ENCODE peak calls at places on chromosome 2, in seven cellular contexts. O is GM10248, F is SHP77, D is germinal center, E is Karpas-422, B is MM.1S, M is prostate gland. U is an unnamed sample.

GRCh38 chr2:20615466-20616241 is 35.2 kb downstream of the HS1BP3 start:
- DNase-seq in M (no peak), D (no peak), F (no peak), O (no peak), B (no peak), E (no peak), U (no peak)

GRCh38 chr2:220783651-220784050 is 788.5 kb downstream of the EPHA4 start:
- DNase-seq in F (peak; percentile 80), D (no peak), E (no peak), O (no peak), M (no peak), B (no peak), U (no peak)

GRCh38 chr2:217857624-217858506 is 144.9 kb downstream of the TNS1 start:
- DNase-seq in M (no peak), D (no peak), E (no peak), F (no peak), O (no peak), B (no peak), U (no peak)

GRCh38 chr2:191020742-191021381 is 6.9 kb upstream of the STAT1 start:
- DNase-seq in F (no peak), O (peak; percentile 25), B (peak; percentile 27), D (no peak), M (peak; percentile 11), E (peak; percentile 53), U (peak; percentile 27)

GRCh38 chr2:172878260-172878659 is 142.6 kb downstream of the RAPGEF4 start:
- DNase-seq in O (no peak), E (no peak), B (no peak), M (no peak), F (no peak), D (no peak), U (no peak)

GRCh38 chr2:215465246-215465645 is 29.4 kb upstream of the FN1 start:
- DNase-seq in F (no peak), D (no peak), E (no peak), M (no peak), B (no peak), O (no peak), U (no peak)

GRCh38 chr2:73981081-73981968 is 3.4 kb upstream of the TET3 start:
- DNase-seq in M (no peak), O (peak; percentile 70), F (no peak), E (peak; percentile 90), B (no peak), D (peak; percentile 40), U (peak; percentile 48)

GRCh38 chr2:218067523-218067922 is 1.5 kb upstream of the RUFY4 start:
- DNase-seq in O (no peak), F (no peak), B (no peak), D (no peak), E (no peak), M (no peak), U (no peak)

GRCh38 chr2:28725021-28725711 is 26.5 kb upstream of the PPP1CB start:
- DNase-seq in B (no peak), F (no peak), M (no peak), D (no peak), O (no peak), E (no peak), U (no peak)